ENCODE peak calls at places on chromosomes 2 and 18, in nine cellular contexts. G is sigmoid colon; S is transverse colon; V is dorsolateral prefrontal cortex; K is body of pancreas; L is heart left ventricle; H is upper lobe of left lung; J is colonic mucosa; D is CD8-positive, alpha-beta T cell. P is an unnamed sample.

GRCh38 chr18:27652480-27653121 is 467.5 kb upstream of the CHST9 start:
- DNase-seq in G (no peak), D (no peak), K (no peak), S (no peak), V (no peak), L (no peak), J (no peak), H (no peak), P (no peak)

GRCh38 chr18:35063875-35064274 is 22.7 kb downstream of the MAPRE2 start:
- DNase-seq in S (no peak), V (no peak), L (no peak), H (no peak), K (no peak), J (no peak), G (no peak), D (no peak), P (no peak)

GRCh38 chr2:85961053-85961452 is 72.3 kb upstream of the ST3GAL5 start:
- DNase-seq in S (no peak), V (no peak), K (no peak), H (no peak), J (no peak), L (no peak), D (no peak), G (no peak), P (no peak)

GRCh38 chr2:215394102-215394805 is 41.6 kb downstream of the FN1 start:
- DNase-seq in D (no peak), L (no peak), K (no peak), V (no peak), H (no peak), J (no peak), G (no peak), S (no peak), P (no peak)

GRCh38 chr2:17813015-17813741 is 3.1 kb upstream of the MSGN1 start:
- DNase-seq in K (no peak), J (no peak), L (no peak), H (no peak), G (no peak), S (no peak), V (no peak), D (no peak), P (no peak)

GRCh38 chr2:69946351-69947077 is 14.9 kb downstream of the ASPRV1 start:
- DNase-seq in D (peak; percentile 45), G (no peak), L (no peak), H (no peak), J (no peak), K (no peak), V (no peak), S (no peak), P (no peak)

GRCh38 chr2:200993097-200993496 is 29.6 kb upstream of the ORC2 start:
- DNase-seq in G (no peak), J (no peak), S (no peak), L (no peak), K (no peak), D (no peak), H (no peak), V (no peak), P (no peak)

GRCh38 chr2:71939588-71940535 is 207.8 kb downstream of the CYP26B1 start:
- DNase-seq in V (no peak), H (no peak), J (peak; percentile 18), G (no peak), K (no peak), S (peak; percentile 5), L (no peak), D (no peak), P (peak; percentile 76)

GRCh38 chr2:67079729-67080128 is 317.4 kb upstream of the ETAA1 start:
- DNase-seq in S (no peak), L (no peak), H (no peak), D (no peak), V (no peak), K (no peak), J (no peak), G (no peak), P (no peak)

GRCh38 chr18:41569867-41570266 is 385.2 kb upstream of the PIK3C3 start:
- DNase-seq in V (no peak), L (no peak), K (no peak), G (no peak), D (no peak), H (no peak), S (no peak), J (no peak), P (no peak)

GRCh38 chr18:54215069-54215468 is 9.4 kb downstream of the MBD2 start:
- DNase-seq in H (no peak), J (no peak), G (no peak), S (no peak), D (no peak), V (no peak), L (no peak), K (no peak), P (no peak)

GRCh38 chr18:35117951-35118411 is 76.8 kb downstream of the MAPRE2 start:
- DNase-seq in K (peak; percentile 24), G (peak; percentile 71), L (peak; percentile 40), S (no peak), J (no peak), V (no peak), D (no peak), H (peak; percentile 20), P (no peak)

GRCh38 chr2:41930807-41931566 is 116.8 kb upstream of the PKDCC start:
- DNase-seq in L (no peak), H (no peak), J (no peak), D (no peak), S (no peak), V (no peak), K (no peak), G (no peak), P (no peak)

GRCh38 chr2:241799522-241800197 is 9.3 kb upstream of the NEU4 start:
- DNase-seq in L (no peak), H (peak; percentile 59), J (no peak), V (no peak), K (no peak), D (no peak), G (no peak), S (peak; percentile 7), P (no peak)

GRCh38 chr2:202444000-202444399 is 67.9 kb downstream of the BMPR2 start:
- DNase-seq in H (no peak), G (no peak), D (no peak), J (no peak), V (no peak), L (no peak), S (no peak), K (no peak), P (no peak)
- TF ChIP-seq CTCF in H (no peak), G (no peak), D (no peak), J (no peak), V (no peak), L (no peak), S (no peak), K (no peak), P (no peak)

GRCh38 chr2:170816499-170817246 is at the start of gene GAD1:
- DNase-seq in K (peak; percentile 65), L (peak; percentile 75), H (peak; percentile 87), G (peak; percentile 86), J (peak; percentile 82), V (peak; percentile 69), D (peak; percentile 53), S (peak; percentile 76), P (no peak)

GRCh38 chr2:170817999-170818293 is 1.3 kb downstream of the GAD1 start:
- DNase-seq in J (no peak), V (no peak), H (no peak), S (no peak), G (no peak), K (no peak), L (no peak), D (no peak), P (no peak)

GRCh38 chr2:170817247-170817998 is 736 bp downstream of the GAD1 start:
- DNase-seq in S (no peak), J (no peak), H (peak; percentile 86), K (no peak), G (no peak), V (no peak), D (no peak), L (no peak), P (no peak)

GRCh38 chr2:170819941-170820646 is 3.4 kb downstream of the GAD1 start:
- DNase-seq in S (no peak), D (no peak), K (no peak), J (no peak), L (no peak), G (no peak), V (no peak), H (peak; percentile 67), P (no peak)

GRCh38 chr2:170818294-170819104 is 1.8 kb downstream of the GAD1 start:
- DNase-seq in D (no peak), L (no peak), H (peak; percentile 69), V (no peak), G (no peak), J (no peak), K (no peak), S (no peak), P (no peak)
- H3K4me3 ChIP-seq in D (no peak overlapping the region), L (no peak overlapping the region), H (peak overlapping the region; percentile 49), V (peak overlapping the region; percentile 58), G (peak overlapping the region; percentile 41), J (peak overlapping the region; percentile 32), K (no peak overlapping the region), S (no peak overlapping the region), P (peak overlapping the region; percentile 68)

DNA sequence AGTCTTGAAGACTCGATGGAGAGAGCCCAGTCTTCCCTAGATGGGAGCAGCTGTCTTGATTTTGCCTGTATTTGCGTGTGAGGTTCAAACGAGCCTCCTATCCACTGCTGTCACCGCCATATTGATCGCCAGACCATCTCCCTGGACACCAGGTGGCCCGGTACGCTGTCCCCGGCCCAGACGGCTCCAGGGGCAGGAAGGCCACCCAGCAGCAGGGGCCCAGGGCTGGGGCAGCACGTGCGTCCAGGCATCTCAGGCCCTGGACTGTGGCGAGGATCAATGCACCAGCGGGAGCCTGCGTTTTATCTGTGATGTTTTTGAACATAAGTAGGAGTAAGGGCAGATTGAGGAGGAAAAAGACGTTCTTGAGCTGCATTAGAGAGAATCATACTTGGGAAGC is 711.4 kb upstream of the SALL3 start:
- DNase-seq in H (peak; percentile 60), V (no peak), D (no peak), G (no peak), K (no peak), L (no peak), J (no peak), S (no peak), P (no peak)
- H3K27ac ChIP-seq in H (no peak overlapping the region), V (no peak overlapping the region), D (no peak overlapping the region), G (no peak overlapping the region), K (no peak overlapping the region), L (no peak overlapping the region), J (no peak overlapping the region), S (no peak overlapping the region), P (no peak overlapping the region)

GRCh38 chr2:207470700-207471070 is 59.1 kb upstream of the CREB1 start:
- DNase-seq in K (no peak), S (no peak), L (no peak), D (no peak), V (no peak), G (no peak), J (no peak), H (no peak), P (no peak)
- TF ChIP-seq CTCF in K (no peak), S (no peak), L (no peak), D (no peak), V (no peak), G (no peak), J (no peak), H (no peak), P (no peak)

GRCh38 chr2:109208951-109209335 is 79.9 kb downstream of the SH3RF3 start:
- DNase-seq in S (no peak), H (no peak), K (no peak), D (no peak), J (no peak), G (peak; percentile 51), V (no peak), L (no peak), P (no peak)
- H3K4me3 ChIP-seq in S (no peak overlapping the region), H (no peak overlapping the region), K (no peak overlapping the region), D (no peak overlapping the region), J (no peak overlapping the region), G (no peak overlapping the region), V (no peak overlapping the region), L (no peak overlapping the region), P (no peak overlapping the region)

GRCh38 chr2:96259497-96259921 is 6.3 kb downstream of the TMEM127 start:
- DNase-seq in D (no peak), L (peak; percentile 63), H (no peak), S (peak; percentile 80), K (peak; percentile 86), V (no peak), J (peak; percentile 78), G (peak; percentile 63), P (no peak)
- H3K27ac ChIP-seq in D (no peak overlapping the region), L (peak overlapping the region; percentile 91), H (peak overlapping the region; percentile 76), S (peak overlapping the region; percentile 88), K (peak overlapping the region; percentile 85), V (peak overlapping the region; percentile 61), J (peak overlapping the region; percentile 82), G (peak overlapping the region; percentile 82), P (peak overlapping the region; percentile 92)

P was measured in coronary artery.